ENCODE peak calls at places on chromosomes 16 and 17, in nine cellular contexts. One of them, this sample, is unnamed.

GRCh38 chr17:8125947-8126305 is 2.0 kb upstream of the HES7 start:
- DNase-seq in mesendoderm: peak
- DNase-seq in EL: peak
- DNase-seq in fibroblast of pulmonary artery: no peak
- DNase-seq in GM19239: no peak
- DNase-seq in astrocyte of the cerebellum: no peak
- DNase-seq in NCI-H460: no peak
- DNase-seq in HL-60: no peak
- DNase-seq in mucosa of descending colon: peak
- DNase-seq in this sample: peak

GRCh38 chr16:29984137-29984763 is 10.6 kb downstream of the TAOK2 start:
- DNase-seq in mucosa of descending colon: no peak
- DNase-seq in EL: no peak
- DNase-seq in NCI-H460: no peak
- DNase-seq in HL-60: no peak
- DNase-seq in GM19239: no peak
- DNase-seq in astrocyte of the cerebellum: no peak
- DNase-seq in mesendoderm: no peak
- DNase-seq in fibroblast of pulmonary artery: no peak
- DNase-seq in this sample: no peak

GRCh38 chr16:17106243-17106791 is 364.4 kb downstream of the XYLT1 start:
- DNase-seq in HL-60: no peak
- DNase-seq in GM19239: no peak
- DNase-seq in mesendoderm: peak
- DNase-seq in NCI-H460: peak
- DNase-seq in EL: no peak
- DNase-seq in astrocyte of the cerebellum: no peak
- DNase-seq in fibroblast of pulmonary artery: no peak
- DNase-seq in mucosa of descending colon: no peak
- DNase-seq in this sample: peak

GRCh38 chr16:85833540-85833914 is 34.0 kb downstream of the COX4I1 start:
- DNase-seq in GM19239: no peak
- DNase-seq in fibroblast of pulmonary artery: no peak
- DNase-seq in mucosa of descending colon: no peak
- DNase-seq in EL: no peak
- DNase-seq in astrocyte of the cerebellum: no peak
- DNase-seq in HL-60: no peak
- DNase-seq in mesendoderm: no peak
- DNase-seq in NCI-H460: no peak
- DNase-seq in this sample: no peak

GRCh38 chr16:55557186-55557585 is 9.3 kb upstream of the CAPNS2 start:
- DNase-seq in astrocyte of the cerebellum: no peak
- DNase-seq in mucosa of descending colon: no peak
- DNase-seq in HL-60: no peak
- DNase-seq in GM19239: no peak
- DNase-seq in NCI-H460: no peak
- DNase-seq in fibroblast of pulmonary artery: no peak
- DNase-seq in EL: no peak
- DNase-seq in mesendoderm: no peak
- DNase-seq in this sample: no peak

GRCh38 chr17:48719642-48720262 is 2.6 kb downstream of the PRAC1 start:
- DNase-seq in mucosa of descending colon: peak
- DNase-seq in EL: no peak
- DNase-seq in astrocyte of the cerebellum: no peak
- DNase-seq in mesendoderm: peak
- DNase-seq in NCI-H460: no peak
- DNase-seq in GM19239: no peak
- DNase-seq in fibroblast of pulmonary artery: no peak
- DNase-seq in HL-60: no peak
- DNase-seq in this sample: peak

GRCh38 chr16:22859925-22860324 is 46.0 kb downstream of the HS3ST2 start:
- DNase-seq in fibroblast of pulmonary artery: no peak
- DNase-seq in HL-60: no peak
- DNase-seq in NCI-H460: no peak
- DNase-seq in mucosa of descending colon: no peak
- DNase-seq in astrocyte of the cerebellum: no peak
- DNase-seq in GM19239: no peak
- DNase-seq in EL: no peak
- DNase-seq in mesendoderm: no peak
- DNase-seq in this sample: peak

GRCh38 chr16:12119562-12119961 is 143.0 kb downstream of the SNX29 start:
- DNase-seq in mucosa of descending colon: peak
- DNase-seq in astrocyte of the cerebellum: no peak
- DNase-seq in mesendoderm: no peak
- DNase-seq in NCI-H460: no peak
- DNase-seq in HL-60: peak
- DNase-seq in EL: no peak
- DNase-seq in GM19239: no peak
- DNase-seq in fibroblast of pulmonary artery: no peak
- DNase-seq in this sample: no peak

GRCh38 chr17:66737524-66737923 is 97.4 kb upstream of the CACNG5 start:
- DNase-seq in fibroblast of pulmonary artery: peak
- DNase-seq in HL-60: no peak
- DNase-seq in EL: no peak
- DNase-seq in GM19239: no peak
- DNase-seq in NCI-H460: no peak
- DNase-seq in mesendoderm: peak
- DNase-seq in astrocyte of the cerebellum: peak
- DNase-seq in mucosa of descending colon: no peak
- DNase-seq in this sample: peak

GRCh38 chr17:46071796-46072195 is 72.7 kb downstream of the STH start:
- DNase-seq in fibroblast of pulmonary artery: no peak
- DNase-seq in mucosa of descending colon: no peak
- DNase-seq in EL: no peak
- DNase-seq in mesendoderm: peak
- DNase-seq in astrocyte of the cerebellum: no peak
- DNase-seq in HL-60: no peak
- DNase-seq in NCI-H460: no peak
- DNase-seq in GM19239: no peak
- DNase-seq in this sample: no peak

GRCh38 chr16:31875112-31875803 is 1.7 kb downstream of the ZNF267 start:
- DNase-seq in EL: peak
- DNase-seq in HL-60: no peak
- DNase-seq in mucosa of descending colon: no peak
- DNase-seq in astrocyte of the cerebellum: no peak
- DNase-seq in GM19239: no peak
- DNase-seq in fibroblast of pulmonary artery: peak
- DNase-seq in NCI-H460: no peak
- DNase-seq in mesendoderm: peak
- DNase-seq in this sample: no peak

GRCh38 chr17:70168979-70169706 is at the start of gene KCNJ2:
- DNase-seq in NCI-H460: peak
- DNase-seq in mucosa of descending colon: peak
- DNase-seq in mesendoderm: peak
- DNase-seq in fibroblast of pulmonary artery: peak
- DNase-seq in GM19239: peak
- DNase-seq in HL-60: peak
- DNase-seq in astrocyte of the cerebellum: no peak
- DNase-seq in EL: peak
- DNase-seq in this sample: peak

GRCh38 chr16:27383511-27384243 is 18.3 kb upstream of the IL21R start:
- DNase-seq in HL-60: peak
- DNase-seq in NCI-H460: no peak
- DNase-seq in fibroblast of pulmonary artery: no peak
- DNase-seq in astrocyte of the cerebellum: no peak
- DNase-seq in mesendoderm: no peak
- DNase-seq in EL: no peak
- DNase-seq in mucosa of descending colon: no peak
- DNase-seq in GM19239: no peak
- DNase-seq in this sample: peak

GRCh38 chr17:5352681-5353289 is 66.7 kb downstream of the NUP88 start:
- DNase-seq in NCI-H460: no peak
- DNase-seq in EL: no peak
- DNase-seq in fibroblast of pulmonary artery: no peak
- DNase-seq in HL-60: no peak
- DNase-seq in astrocyte of the cerebellum: no peak
- DNase-seq in mesendoderm: no peak
- DNase-seq in mucosa of descending colon: no peak
- DNase-seq in GM19239: no peak
- DNase-seq in this sample: no peak